ENCODE peak calls at places on chromosome 7, in six cellular contexts. One of them, this sample, is unnamed.

GRCh38 chr7:27031289-27032172 is 64.3 kb downstream of the HOXA1 start:
- DNase-seq in dorsolateral prefrontal cortex: no peak
- DNase-seq in Caco-2: no peak
- DNase-seq in kidney epithelial cell: no peak
- DNase-seq in cardiac fibroblast: peak; percentile 52
- DNase-seq in A549: no peak
- DNase-seq in this sample: no peak

GRCh38 chr7:100571829-100572116 is 1.9 kb downstream of the SAP25 start:
- DNase-seq in Caco-2: peak; percentile 57
- DNase-seq in kidney epithelial cell: no peak
- DNase-seq in dorsolateral prefrontal cortex: no peak
- DNase-seq in cardiac fibroblast: no peak
- DNase-seq in A549: no peak
- DNase-seq in this sample: no peak

GRCh38 chr7:16915405-16915804 is 33.6 kb upstream of the AGR3 start:
- DNase-seq in kidney epithelial cell: peak; percentile 77
- DNase-seq in cardiac fibroblast: peak; percentile 89
- DNase-seq in A549: no peak
- DNase-seq in Caco-2: no peak
- DNase-seq in dorsolateral prefrontal cortex: no peak
- DNase-seq in this sample: no peak

GRCh38 chr7:76425156-76425555 is 406 bp downstream of the ZP3 start:
- DNase-seq in cardiac fibroblast: no peak
- DNase-seq in A549: no peak
- DNase-seq in dorsolateral prefrontal cortex: no peak
- DNase-seq in Caco-2: no peak
- DNase-seq in kidney epithelial cell: no peak
- DNase-seq in this sample: no peak

GRCh38 chr7:100016209-100016901 is 959 bp downstream of the ZKSCAN1 start:
- DNase-seq in dorsolateral prefrontal cortex: peak; percentile 66
- DNase-seq in Caco-2: no peak
- DNase-seq in cardiac fibroblast: no peak
- DNase-seq in A549: no peak
- DNase-seq in kidney epithelial cell: no peak
- DNase-seq in this sample: no peak

GRCh38 chr7:82044497-82045080 is 274.7 kb upstream of the HGF start:
- DNase-seq in cardiac fibroblast: peak; percentile 83
- DNase-seq in kidney epithelial cell: no peak
- DNase-seq in Caco-2: peak; percentile 42
- DNase-seq in dorsolateral prefrontal cortex: no peak
- DNase-seq in A549: peak; percentile 66
- DNase-seq in this sample: peak; percentile 36

GRCh38 chr7:118352854-118353453 is 128.4 kb downstream of the ANKRD7 start:
- DNase-seq in Caco-2: peak; percentile 36
- DNase-seq in kidney epithelial cell: no peak
- DNase-seq in dorsolateral prefrontal cortex: no peak
- DNase-seq in A549: peak; percentile 44
- DNase-seq in cardiac fibroblast: peak; percentile 16
- DNase-seq in this sample: no peak

GRCh38 chr7:30028749-30029635 is 780 bp downstream of the PLEKHA8 start:
- DNase-seq in A549: peak; percentile 39
- DNase-seq in cardiac fibroblast: peak; percentile 45
- DNase-seq in dorsolateral prefrontal cortex: no peak
- DNase-seq in Caco-2: no peak
- DNase-seq in kidney epithelial cell: no peak
- DNase-seq in this sample: no peak

GRCh38 chr7:143250822-143251221 is 12.4 kb upstream of the GSTK1 start:
- DNase-seq in dorsolateral prefrontal cortex: no peak
- DNase-seq in kidney epithelial cell: no peak
- DNase-seq in A549: no peak
- DNase-seq in cardiac fibroblast: peak; percentile 33
- DNase-seq in Caco-2: no peak
- DNase-seq in this sample: no peak

GRCh38 chr7:42572046-42572445 is 335.0 kb upstream of the GLI3 start:
- DNase-seq in Caco-2: no peak
- DNase-seq in kidney epithelial cell: no peak
- DNase-seq in cardiac fibroblast: no peak
- DNase-seq in A549: no peak
- DNase-seq in dorsolateral prefrontal cortex: no peak
- DNase-seq in this sample: no peak

GRCh38 chr7:10643545-10643944 is 330.1 kb upstream of the PHF14 start:
- DNase-seq in dorsolateral prefrontal cortex: no peak
- DNase-seq in Caco-2: no peak
- DNase-seq in cardiac fibroblast: no peak
- DNase-seq in A549: no peak
- DNase-seq in kidney epithelial cell: no peak
- DNase-seq in this sample: no peak

GRCh38 chr7:41237956-41238355 is 464.9 kb downstream of the INHBA start:
- DNase-seq in A549: no peak
- DNase-seq in cardiac fibroblast: no peak
- DNase-seq in Caco-2: no peak
- DNase-seq in dorsolateral prefrontal cortex: no peak
- DNase-seq in kidney epithelial cell: no peak
- DNase-seq in this sample: no peak

GRCh38 chr7:41695661-41696322 is 7.1 kb downstream of the INHBA start:
- DNase-seq in dorsolateral prefrontal cortex: no peak
- DNase-seq in cardiac fibroblast: peak; percentile 90
- DNase-seq in A549: peak; percentile 14
- DNase-seq in Caco-2: no peak
- DNase-seq in kidney epithelial cell: no peak
- DNase-seq in this sample: no peak

DNA sequence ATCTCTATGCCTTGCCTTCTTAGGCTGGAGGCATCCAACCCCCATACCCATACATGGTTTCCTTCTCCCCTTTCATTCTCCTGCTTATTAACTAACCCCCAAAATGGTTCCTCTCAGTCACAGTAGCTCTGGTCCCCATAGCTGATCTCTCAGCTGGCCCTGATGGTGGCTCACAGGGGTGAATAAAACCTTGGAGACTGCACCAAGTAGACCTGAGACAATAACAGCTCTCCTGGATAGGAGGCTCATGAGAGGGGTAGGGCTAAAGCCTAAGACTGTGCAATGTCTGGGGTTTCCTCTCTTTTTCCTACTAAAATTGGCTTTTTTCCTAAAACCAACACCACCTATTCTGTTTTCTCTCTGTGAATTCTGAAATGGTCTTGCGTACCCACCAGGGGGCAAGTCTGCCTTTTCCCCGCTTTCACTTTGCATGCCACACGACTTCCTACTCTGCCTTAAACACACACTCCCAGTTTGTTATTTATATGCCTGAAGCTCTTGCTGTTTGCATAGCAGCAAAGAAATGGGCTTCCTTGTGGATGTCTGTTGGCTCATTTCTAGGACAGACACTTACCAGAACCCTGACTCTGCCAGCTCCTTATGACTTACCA is 18.4 kb upstream of the PON1 start:
- DNase-seq in cardiac fibroblast: no peak
- DNase-seq in A549: peak; percentile 59
- DNase-seq in kidney epithelial cell: no peak
- DNase-seq in dorsolateral prefrontal cortex: no peak
- DNase-seq in Caco-2: peak; percentile 34
- DNase-seq in this sample: no peak
- TF ChIP-seq CTCF in cardiac fibroblast: no peak
- TF ChIP-seq CTCF in A549: no peak
- TF ChIP-seq CTCF in kidney epithelial cell: no peak
- TF ChIP-seq CTCF in dorsolateral prefrontal cortex: no peak
- TF ChIP-seq CTCF in Caco-2: peak; percentile 16
- TF ChIP-seq CTCF in this sample: peak; percentile 38

GRCh38 chr7:50613473-50613872 is 48.3 kb upstream of the DDC start:
- DNase-seq in A549: no peak
- DNase-seq in kidney epithelial cell: no peak
- DNase-seq in cardiac fibroblast: no peak
- DNase-seq in dorsolateral prefrontal cortex: no peak
- DNase-seq in Caco-2: no peak
- DNase-seq in this sample: no peak

GRCh38 chr7:50618281-50618680 is 53.1 kb upstream of the DDC start:
- DNase-seq in kidney epithelial cell: no peak
- DNase-seq in dorsolateral prefrontal cortex: no peak
- DNase-seq in cardiac fibroblast: no peak
- DNase-seq in A549: no peak
- DNase-seq in Caco-2: no peak
- DNase-seq in this sample: no peak

GRCh38 chr7:50612704-50613103 is 47.5 kb upstream of the DDC start:
- DNase-seq in cardiac fibroblast: no peak
- DNase-seq in A549: no peak
- DNase-seq in Caco-2: no peak
- DNase-seq in kidney epithelial cell: no peak
- DNase-seq in dorsolateral prefrontal cortex: no peak
- DNase-seq in this sample: no peak

GRCh38 chr7:50615519-50615845 is 50.3 kb upstream of the DDC start:
- DNase-seq in dorsolateral prefrontal cortex: no peak
- DNase-seq in kidney epithelial cell: no peak
- DNase-seq in A549: no peak
- DNase-seq in Caco-2: no peak
- DNase-seq in cardiac fibroblast: no peak
- DNase-seq in this sample: no peak

DNA sequence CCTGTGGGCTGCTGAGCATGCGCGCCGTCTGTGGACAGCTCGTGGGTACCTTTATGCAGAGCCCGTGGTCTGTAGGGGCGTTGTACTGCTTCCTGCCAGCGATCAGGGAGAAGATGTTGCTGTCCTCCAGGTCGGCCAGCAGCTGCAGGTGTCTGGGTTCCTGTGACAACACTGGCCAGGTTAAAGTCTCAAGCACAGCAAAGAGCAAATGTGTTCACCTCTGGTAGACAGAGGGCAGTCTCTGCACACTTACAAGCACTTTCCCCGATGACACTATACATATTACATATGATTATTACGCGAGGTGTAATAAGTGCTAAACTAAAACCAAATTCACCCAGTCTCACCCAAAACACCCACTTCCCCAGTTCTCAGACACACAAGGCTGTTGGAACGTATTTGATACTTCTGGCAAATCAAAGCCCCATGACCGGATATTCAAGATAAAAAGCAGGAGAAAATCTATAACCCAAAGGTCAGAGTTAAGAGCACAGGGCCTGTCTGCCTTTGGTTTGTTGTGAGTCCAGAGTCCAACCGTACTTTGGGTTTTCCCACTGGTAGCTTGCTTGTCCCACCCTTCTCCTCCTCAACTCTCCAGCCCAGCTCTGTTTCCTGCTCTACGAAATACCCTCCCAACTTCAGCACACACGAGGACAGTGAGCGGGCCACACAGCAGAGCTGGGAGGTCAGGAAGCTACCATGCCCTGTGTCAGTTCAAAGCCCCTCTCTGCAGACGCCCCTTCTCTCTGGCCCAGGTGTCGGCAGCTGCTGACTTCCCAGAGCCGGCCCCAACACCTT is 49.7 kb upstream of the DDC start:
- DNase-seq in Caco-2: peak; percentile 47
- DNase-seq in A549: peak; percentile 14
- DNase-seq in cardiac fibroblast: peak; percentile 15
- DNase-seq in kidney epithelial cell: no peak
- DNase-seq in dorsolateral prefrontal cortex: no peak
- DNase-seq in this sample: no peak
- TF ChIP-seq CTCF in Caco-2: peak; percentile 11
- TF ChIP-seq CTCF in A549: no peak
- TF ChIP-seq CTCF in cardiac fibroblast: no peak
- TF ChIP-seq CTCF in kidney epithelial cell: peak; percentile 11
- TF ChIP-seq CTCF in dorsolateral prefrontal cortex: peak; percentile 18
- TF ChIP-seq CTCF in this sample: no peak

GRCh38 chr7:74053589-74054186 is 25.7 kb downstream of the ELN start:
- DNase-seq in dorsolateral prefrontal cortex: no peak
- DNase-seq in Caco-2: no peak
- DNase-seq in cardiac fibroblast: no peak
- DNase-seq in A549: no peak
- DNase-seq in kidney epithelial cell: no peak
- DNase-seq in this sample: no peak

GRCh38 chr7:74057216-74057925 is 26.2 kb upstream of the LIMK1 start:
- DNase-seq in Caco-2: no peak
- DNase-seq in dorsolateral prefrontal cortex: no peak
- DNase-seq in A549: no peak
- DNase-seq in cardiac fibroblast: no peak
- DNase-seq in kidney epithelial cell: no peak
- DNase-seq in this sample: no peak

GRCh38 chr7:74058486-74058885 is 25.1 kb upstream of the LIMK1 start:
- DNase-seq in Caco-2: no peak
- DNase-seq in cardiac fibroblast: no peak
- DNase-seq in dorsolateral prefrontal cortex: no peak
- DNase-seq in A549: no peak
- DNase-seq in kidney epithelial cell: no peak
- DNase-seq in this sample: no peak

GRCh38 chr7:74057987-74058386 is 25.6 kb upstream of the LIMK1 start:
- DNase-seq in dorsolateral prefrontal cortex: no peak
- DNase-seq in Caco-2: no peak
- DNase-seq in kidney epithelial cell: no peak
- DNase-seq in cardiac fibroblast: no peak
- DNase-seq in A549: no peak
- DNase-seq in this sample: no peak

GRCh38 chr7:74056096-74056915 is 27.3 kb upstream of the LIMK1 start:
- DNase-seq in kidney epithelial cell: no peak
- DNase-seq in cardiac fibroblast: no peak
- DNase-seq in A549: no peak
- DNase-seq in Caco-2: no peak
- DNase-seq in dorsolateral prefrontal cortex: no peak
- DNase-seq in this sample: no peak
- TF ChIP-seq CTCF in kidney epithelial cell: no peak
- TF ChIP-seq CTCF in cardiac fibroblast: no peak
- TF ChIP-seq CTCF in A549: no peak
- TF ChIP-seq CTCF in Caco-2: no peak
- TF ChIP-seq CTCF in dorsolateral prefrontal cortex: no peak
- TF ChIP-seq CTCF in this sample: no peak

DNA sequence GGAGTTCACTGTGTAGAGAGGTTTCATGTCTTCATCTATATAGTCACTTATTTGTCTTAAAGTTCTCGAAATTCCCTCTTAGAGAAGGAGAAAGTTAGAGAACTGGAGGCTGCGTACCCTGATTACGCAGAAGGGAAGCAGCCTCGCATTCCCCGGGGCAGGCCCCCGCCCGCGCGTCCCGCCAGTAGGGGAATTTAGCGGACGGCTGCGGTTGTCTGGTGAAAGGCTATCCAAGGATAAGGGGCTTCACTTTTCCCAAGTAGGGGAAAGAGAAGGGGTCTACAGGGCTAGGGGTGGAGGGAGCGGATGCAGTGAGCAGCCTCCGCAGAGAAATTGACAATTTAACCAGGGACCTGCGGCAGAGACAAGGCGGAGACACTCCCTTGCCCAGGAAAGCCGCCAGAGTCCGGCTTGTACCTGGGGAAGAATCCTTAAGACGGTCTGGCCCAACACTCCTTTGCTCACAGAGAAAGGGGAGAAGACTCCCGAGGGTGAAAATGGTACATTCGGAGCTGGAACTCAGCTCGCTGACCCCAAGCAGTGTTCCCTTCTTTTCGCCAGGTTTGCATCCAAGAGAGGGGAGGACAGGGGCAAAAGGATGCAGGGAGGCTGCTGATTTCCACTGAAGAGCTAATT is 976 bp upstream of the MAGI2 start:
- DNase-seq in A549: no peak
- DNase-seq in kidney epithelial cell: no peak
- DNase-seq in Caco-2: no peak
- DNase-seq in cardiac fibroblast: no peak
- DNase-seq in dorsolateral prefrontal cortex: peak; percentile 47
- DNase-seq in this sample: peak; percentile 57
- TF ChIP-seq CTCF in A549: no peak
- TF ChIP-seq CTCF in kidney epithelial cell: no peak
- TF ChIP-seq CTCF in Caco-2: no peak
- TF ChIP-seq CTCF in cardiac fibroblast: no peak
- TF ChIP-seq CTCF in dorsolateral prefrontal cortex: no peak
- TF ChIP-seq CTCF in this sample: no peak